ENCODE peak calls at places on chromosome 18, in seven cellular contexts. N is spleen, O is heart left ventricle, F is uterus, M is ovary, D is Peyer's patch, Y is sigmoid colon. Z is an unnamed sample.

GRCh38 chr18:13871701-13872100 is 43.6 kb downstream of the MC2R start:
- DNase-seq in O (no peak), Y (no peak), D (no peak), F (no peak), N (no peak), M (no peak), Z (no peak)

GRCh38 chr18:10727477-10727876 is 201.7 kb downstream of the NAPG start:
- DNase-seq in Y (no peak), N (no peak), O (no peak), D (no peak), F (no peak), M (no peak), Z (no peak)

GRCh38 chr18:39313992-39314391 is 1748.4 kb upstream of the CELF4 start:
- DNase-seq in D (no peak), O (no peak), N (no peak), M (no peak), Y (no peak), F (no peak), Z (no peak)

GRCh38 chr18:7743256-7743655 is 176.1 kb downstream of the PTPRM start:
- DNase-seq in F (no peak), M (no peak), D (no peak), N (no peak), Y (no peak), O (no peak), Z (no peak)

GRCh38 chr18:70249118-70249517 is 39.7 kb upstream of the SOCS6 start:
- DNase-seq in D (no peak), M (no peak), F (no peak), N (no peak), O (no peak), Y (no peak), Z (no peak)

GRCh38 chr18:10437837-10438236 is 16.6 kb upstream of the APCDD1 start:
- DNase-seq in M (no peak), D (no peak), O (no peak), Y (no peak), N (no peak), F (no peak), Z (no peak)

GRCh38 chr18:37457337-37457736 is 108.3 kb downstream of the CELF4 start:
- DNase-seq in D (no peak), F (no peak), O (no peak), Y (no peak), M (no peak), N (no peak), Z (no peak)

GRCh38 chr18:67597759-67598158 is 81.2 kb upstream of the DSEL start:
- DNase-seq in N (no peak), F (no peak), Y (no peak), M (no peak), O (no peak), D (no peak), Z (no peak)

GRCh38 chr18:58943896-58944295 is 79.2 kb downstream of the ZNF532 start:
- DNase-seq in O (no peak), M (no peak), D (no peak), F (no peak), Y (no peak), N (no peak), Z (no peak)

GRCh38 chr18:35155403-35156117 is 85.3 kb upstream of the ZNF397 start:
- DNase-seq in M (no peak), N (peak; percentile 74), D (no peak), F (no peak), O (no peak), Y (no peak), Z (peak; percentile 47)

GRCh38 chr18:54223568-54224241 is 764 bp downstream of the MBD2 start:
- DNase-seq in M (peak; percentile 73), D (peak; percentile 44), F (peak; percentile 83), O (peak; percentile 68), Y (peak; percentile 92), N (peak; percentile 91), Z (peak; percentile 87)

GRCh38 chr18:35378206-35378795 is 1.2 kb upstream of the ZNF396 start:
- DNase-seq in F (no peak), D (no peak), M (no peak), N (no peak), O (no peak), Y (no peak), Z (no peak)

GRCh38 chr18:61731169-61731568 is 161.6 kb downstream of the RNF152 start:
- DNase-seq in M (no peak), F (no peak), N (no peak), D (no peak), Y (no peak), O (no peak), Z (no peak)

DNA sequence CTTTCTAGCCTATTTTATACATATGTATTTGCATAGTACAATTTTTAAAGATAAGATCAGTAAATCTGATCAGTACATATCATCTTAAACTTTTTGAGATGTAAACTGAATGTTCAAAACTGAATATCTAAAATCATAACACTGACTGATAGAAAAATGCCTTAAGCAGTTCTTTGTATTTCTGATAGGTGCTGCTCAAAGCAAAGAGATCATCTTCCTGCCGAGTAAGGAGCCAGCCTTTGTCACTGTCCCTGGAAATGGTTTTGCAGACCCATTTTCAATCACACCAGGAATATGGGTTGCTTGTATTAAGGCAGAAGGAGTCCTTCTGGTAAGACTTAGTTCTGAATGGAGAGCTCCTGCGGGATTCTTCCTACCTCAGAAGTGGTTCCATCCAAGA is 135.0 kb downstream of the LAMA3 start:
- DNase-seq in Y (no peak), F (no peak), O (no peak), D (no peak), N (no peak), M (no peak), Z (no peak)
- H3K4me1 ChIP-seq in Y (peaks cover 29% of the 10 kb centered on the region), F (peaks cover 10% of the 10 kb centered on the region), O (peaks cover 22% of the 10 kb centered on the region), D (no peaks in the 10 kb centered on the region), N (peaks cover 11% of the 10 kb centered on the region), M (peaks cover 9% of the 10 kb centered on the region), Z (no peaks in the 10 kb centered on the region)

GRCh38 chr18:76490701-76491171 is 4.3 kb downstream of the ZNF516 start:
- DNase-seq in M (peak; percentile 63), Y (peak; percentile 81), N (peak; percentile 92), D (no peak), F (peak; percentile 70), O (peak; percentile 51), Z (peak; percentile 52)
- TF ChIP-seq POLR2A in M (no peak), Y (no peak), N (no peak), D (no peak), F (no peak), O (no peak), Z (peak; percentile 27)

GRCh38 chr18:48138660-48139426 is 208.4 kb upstream of the SMAD2 start:
- DNase-seq in Y (peak; percentile 45), M (no peak), F (no peak), N (peak; percentile 66), O (no peak), D (no peak), Z (no peak)
- H3K4me1 ChIP-seq in Y (peaks cover 19% of the 10 kb centered on the region), M (peaks cover 12% of the 10 kb centered on the region), F (no peaks in the 10 kb centered on the region), N (peaks cover 88% of the 10 kb centered on the region), O (peaks cover 36% of the 10 kb centered on the region), D (peaks cover 41% of the 10 kb centered on the region), Z (peaks cover 31% of the 10 kb centered on the region)

GRCh38 chr18:50832754-50833153 is 12.9 kb upstream of the MRO start:
- DNase-seq in N (no peak), M (no peak), Y (no peak), O (no peak), F (no peak), D (no peak), Z (no peak)
- TF ChIP-seq POLR2A in N (no peak), M (no peak), Y (no peak), O (no peak), F (no peak), D (no peak), Z (no peak)

GRCh38 chr18:80133124-80133523 is 24.1 kb downstream of the ADNP2 start:
- DNase-seq in Y (no peak), O (no peak), M (no peak), N (no peak), F (no peak), D (no peak), Z (no peak)

GRCh38 chr18:80137137-80137536 is 28.1 kb downstream of the ADNP2 start:
- DNase-seq in N (no peak), D (no peak), O (no peak), M (no peak), Y (no peak), F (no peak), Z (no peak)

GRCh38 chr18:80135136-80135535 is 26.1 kb downstream of the ADNP2 start:
- DNase-seq in O (no peak), Y (no peak), F (no peak), M (no peak), N (no peak), D (no peak), Z (no peak)

GRCh38 chr18:80137976-80138375 is 28.9 kb downstream of the ADNP2 start:
- DNase-seq in F (no peak), N (no peak), Y (no peak), D (no peak), M (no peak), O (no peak), Z (no peak)

DNA sequence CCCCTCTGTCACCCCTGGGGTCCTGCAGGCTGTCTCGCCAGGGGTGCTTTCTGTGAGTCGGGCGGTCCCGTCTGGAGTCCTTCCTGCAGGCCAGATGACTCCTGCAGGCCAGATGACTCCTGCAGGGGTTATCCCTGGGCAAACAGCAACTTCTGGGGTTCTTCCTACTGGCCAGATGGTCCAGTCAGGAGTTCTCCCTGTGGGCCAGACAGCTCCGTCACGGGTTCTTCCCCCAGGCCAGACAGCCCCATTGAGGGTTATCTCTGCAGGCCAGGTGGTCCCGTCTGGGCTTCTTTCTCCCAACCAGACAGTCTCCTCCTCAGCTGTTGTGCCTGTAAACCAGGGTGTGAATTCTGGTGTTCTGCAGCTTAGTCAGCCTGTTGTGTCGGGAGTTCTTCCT is 27.6 kb downstream of the ADNP2 start:
- DNase-seq in F (no peak), M (no peak), N (no peak), D (no peak), Y (no peak), O (no peak), Z (no peak)
- H3K4me1 ChIP-seq in F (no peaks in the 10 kb centered on the region), M (no peaks in the 10 kb centered on the region), N (no peaks in the 10 kb centered on the region), D (no peaks in the 10 kb centered on the region), Y (no peaks in the 10 kb centered on the region), O (no peaks in the 10 kb centered on the region), Z (no peaks in the 10 kb centered on the region)

DNA sequence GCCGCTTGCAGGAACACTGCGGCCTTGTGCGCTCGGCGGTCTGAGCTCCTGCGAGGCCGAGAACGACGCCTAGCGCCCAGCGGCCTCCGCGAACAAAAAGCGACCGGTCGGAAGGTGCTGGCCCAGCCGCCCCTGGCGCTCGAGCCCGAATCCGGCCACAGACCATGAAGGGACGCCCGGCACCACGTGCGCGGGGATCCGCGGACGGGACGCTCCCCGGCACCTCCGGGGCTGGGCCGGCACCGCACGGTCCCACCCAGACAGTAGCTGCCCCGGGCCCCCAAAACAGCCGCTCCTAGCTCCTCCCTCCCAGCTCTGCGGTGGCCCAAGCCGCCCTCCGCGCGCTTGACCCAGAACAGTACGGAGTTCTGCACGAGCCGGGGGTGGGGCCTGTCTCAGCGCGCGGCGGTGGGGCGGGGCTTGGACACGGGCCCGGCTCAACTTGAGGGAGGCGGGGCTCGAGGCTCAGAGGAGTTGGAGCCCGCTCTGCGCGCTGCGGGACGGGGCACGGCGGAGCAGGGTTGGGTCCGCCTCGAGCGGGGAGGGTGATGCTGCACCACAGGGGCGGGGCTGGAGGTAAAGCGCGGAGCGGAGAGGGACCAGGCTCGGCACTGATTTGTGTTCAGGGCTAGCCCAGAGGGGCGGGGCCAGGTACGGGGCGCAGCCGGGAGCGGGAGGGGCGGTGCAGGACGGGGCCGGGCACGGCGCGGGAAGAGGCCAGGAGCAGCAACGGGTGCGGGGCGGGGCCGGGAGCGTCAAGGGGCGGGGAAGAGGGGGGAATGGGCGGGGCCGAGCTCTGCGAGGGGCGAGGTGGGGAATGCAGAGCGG is 538 bp upstream of the IMPA2 start:
- DNase-seq in F (peak; percentile 99), N (peak; percentile 100), O (peak; percentile 99), Y (peak; percentile 100), M (peak; percentile 97), D (peak; percentile 97), Z (peak; percentile 99)
- TF ChIP-seq POLR2A in F (peak; percentile 72), N (no peak), O (peak; percentile 96), Y (peak; percentile 75), M (peak; percentile 83), D (peak; percentile 89), Z (peak; percentile 95)

Z was measured in adrenal gland.